ENCODE peak calls at places on chromosomes 6 and 20, in five cellular contexts. One of them, this sample, is unnamed.

GRCh38 chr6:148544421-148544820 is 201.8 kb downstream of the SASH1 start:
- ATAC-seq in mucosa of descending colon: no peak
- ATAC-seq in activated CD4-positive, alpha-beta T cell treated with anti-CD3 and anti-CD28 coated beads for 36 hours: no peak
- ATAC-seq in stimulated activated memory B cell treated with anti-CD40 and anti-IgM and Interleukin-4, amounts not matched to agents 10 μg/mL and 1 μg/mL and 100 μg/mL, for 72 hours: no peak
- ATAC-seq in GM12878: no peak
- ATAC-seq in this sample: no peak

GRCh38 chr6:24922174-24922573 is 13.6 kb downstream of the RIPOR2 start:
- ATAC-seq in mucosa of descending colon: no peak
- ATAC-seq in activated CD4-positive, alpha-beta T cell treated with anti-CD3 and anti-CD28 coated beads for 36 hours: peak
- ATAC-seq in stimulated activated memory B cell treated with anti-CD40 and anti-IgM and Interleukin-4, amounts not matched to agents 10 μg/mL and 1 μg/mL and 100 μg/mL, for 72 hours: peak
- ATAC-seq in GM12878: no peak
- ATAC-seq in this sample: no peak

GRCh38 chr20:60624066-60624465 is 628.0 kb upstream of the CDH4 start:
- ATAC-seq in mucosa of descending colon: no peak
- ATAC-seq in activated CD4-positive, alpha-beta T cell treated with anti-CD3 and anti-CD28 coated beads for 36 hours: no peak
- ATAC-seq in stimulated activated memory B cell treated with anti-CD40 and anti-IgM and Interleukin-4, amounts not matched to agents 10 μg/mL and 1 μg/mL and 100 μg/mL, for 72 hours: no peak
- ATAC-seq in GM12878: no peak
- ATAC-seq in this sample: no peak

GRCh38 chr6:97947841-97948240 is 664.8 kb upstream of the MMS22L start:
- ATAC-seq in mucosa of descending colon: peak
- ATAC-seq in activated CD4-positive, alpha-beta T cell treated with anti-CD3 and anti-CD28 coated beads for 36 hours: no peak
- ATAC-seq in stimulated activated memory B cell treated with anti-CD40 and anti-IgM and Interleukin-4, amounts not matched to agents 10 μg/mL and 1 μg/mL and 100 μg/mL, for 72 hours: no peak
- ATAC-seq in GM12878: no peak
- ATAC-seq in this sample: peak

GRCh38 chr20:59752704-59753460 is 148.5 kb downstream of the PHACTR3 start:
- ATAC-seq in mucosa of descending colon: no peak
- ATAC-seq in activated CD4-positive, alpha-beta T cell treated with anti-CD3 and anti-CD28 coated beads for 36 hours: no peak
- ATAC-seq in stimulated activated memory B cell treated with anti-CD40 and anti-IgM and Interleukin-4, amounts not matched to agents 10 μg/mL and 1 μg/mL and 100 μg/mL, for 72 hours: no peak
- ATAC-seq in GM12878: peak
- ATAC-seq in this sample: no peak

GRCh38 chr6:150922137-150922536 is 56.6 kb downstream of the MTHFD1L start:
- ATAC-seq in mucosa of descending colon: no peak
- ATAC-seq in activated CD4-positive, alpha-beta T cell treated with anti-CD3 and anti-CD28 coated beads for 36 hours: no peak
- ATAC-seq in stimulated activated memory B cell treated with anti-CD40 and anti-IgM and Interleukin-4, amounts not matched to agents 10 μg/mL and 1 μg/mL and 100 μg/mL, for 72 hours: no peak
- ATAC-seq in GM12878: no peak
- ATAC-seq in this sample: no peak

GRCh38 chr20:63156221-63156671 is 59.7 kb downstream of the YTHDF1 start:
- ATAC-seq in mucosa of descending colon: no peak
- ATAC-seq in activated CD4-positive, alpha-beta T cell treated with anti-CD3 and anti-CD28 coated beads for 36 hours: no peak
- ATAC-seq in stimulated activated memory B cell treated with anti-CD40 and anti-IgM and Interleukin-4, amounts not matched to agents 10 μg/mL and 1 μg/mL and 100 μg/mL, for 72 hours: no peak
- ATAC-seq in GM12878: no peak
- ATAC-seq in this sample: no peak

GRCh38 chr20:2907519-2907918 is 34.2 kb downstream of the PTPRA start:
- ATAC-seq in mucosa of descending colon: no peak
- ATAC-seq in activated CD4-positive, alpha-beta T cell treated with anti-CD3 and anti-CD28 coated beads for 36 hours: no peak
- ATAC-seq in stimulated activated memory B cell treated with anti-CD40 and anti-IgM and Interleukin-4, amounts not matched to agents 10 μg/mL and 1 μg/mL and 100 μg/mL, for 72 hours: no peak
- ATAC-seq in GM12878: no peak
- ATAC-seq in this sample: no peak